ENCODE peak calls at places on chromosomes 11 and 22, in five cellular contexts. Y is nephron progenitor cell; J is stimulated activated CD4-positive, alpha-beta T cell treated with anti-CD3 and anti-CD28 coated beads, Interleukin-1b, Interleukin-23, amount 100 ng/mL, for 4 hours; D is IMR-90; X is EH. N is an unnamed sample.

GRCh38 chr11:119757378-119757777 is 28.4 kb upstream of the NECTIN1 start:
- DNase-seq in D (no peak), X (no peak), J (no peak), Y (no peak), N (no peak)

GRCh38 chr22:46676881-46677280 is 56.7 kb downstream of the GRAMD4 start:
- DNase-seq in J (no peak), D (no peak), Y (no peak), X (no peak), N (no peak)

GRCh38 chr11:86904001-86904400 is 51.2 kb downstream of the FZD4 start:
- DNase-seq in X (no peak), J (no peak), D (no peak), Y (no peak), N (no peak)

GRCh38 chr22:20254975-20255946 is 12.9 kb downstream of the RTN4R start:
- DNase-seq in J (no peak), Y (no peak), X (no peak), D (no peak), N (no peak)

GRCh38 chr11:40293655-40294342 is 1165.7 kb downstream of the LRRC4C start:
- DNase-seq in J (no peak), D (peak; percentile 92), X (peak; percentile 87), Y (peak; percentile 75), N (peak; percentile 93)

GRCh38 chr11:123168236-123168635 is 26.8 kb downstream of the CLMP start:
- DNase-seq in Y (no peak), D (no peak), J (no peak), X (peak; percentile 58), N (no peak)

GRCh38 chr22:22156716-22157499 is 87.7 kb upstream of the VPREB1 start:
- DNase-seq in D (peak; percentile 73), Y (peak; percentile 60), X (peak; percentile 68), J (peak; percentile 44), N (peak; percentile 78)

GRCh38 chr11:13984616-13985474 is 22.3 kb downstream of the SPON1 start:
- DNase-seq in J (no peak), Y (no peak), D (peak; percentile 95), X (peak; percentile 87), N (peak; percentile 80)

GRCh38 chr11:101008961-101009684 is 120.5 kb downstream of the PGR start:
- DNase-seq in D (no peak), X (no peak), J (no peak), Y (no peak), N (no peak)

GRCh38 chr11:123218451-123218850 is 23.4 kb upstream of the CLMP start:
- DNase-seq in J (no peak), Y (no peak), X (peak; percentile 52), D (peak; percentile 44), N (no peak)